ENCODE peak calls at places on chromosomes 2 and 18, in seven cellular contexts. V, Z, I, E, O, G and X are unnamed samples.

GRCh38 chr2:3536682-3537632 is 17.6 kb upstream of the ADI1 start:
- DNase-seq in V (no peak), Z (no peak), I (no peak), E (peak), O (no peak), G (peak), X (peak)

GRCh38 chr2:30372836-30373235 is 74.2 kb upstream of the LCLAT1 start:
- DNase-seq in V (no peak), Z (no peak), I (no peak), E (no peak), O (no peak), G (no peak), X (no peak)

GRCh38 chr2:183093857-183094657 is 15.5 kb downstream of the DUSP19 start:
- DNase-seq in V (no peak), Z (no peak), I (no peak), E (no peak), O (no peak), G (peak), X (peak)

GRCh38 chr2:42931818-42932195 is 139.4 kb upstream of the HAAO start:
- DNase-seq in V (no peak), Z (no peak), I (no peak), E (no peak), O (no peak), G (no peak), X (no peak)

GRCh38 chr2:208103616-208104015 is 20.7 kb downstream of the CRYGD start:
- DNase-seq in V (no peak), Z (no peak), I (no peak), E (no peak), O (no peak), G (no peak), X (no peak)

GRCh38 chr18:51437280-51438271 is 240.1 kb upstream of the MEX3C start:
- DNase-seq in V (no peak), Z (no peak), I (no peak), E (no peak), O (no peak), G (no peak), X (no peak)

GRCh38 chr2:121088251-121089004 is 196.6 kb downstream of the TFCP2L1 start:
- DNase-seq in V (no peak), Z (no peak), I (no peak), E (no peak), O (no peak), G (no peak), X (no peak)

GRCh38 chr2:100292022-100292580 is 30.2 kb downstream of the LONRF2 start:
- DNase-seq in V (no peak), Z (peak), I (no peak), E (no peak), O (peak), G (peak), X (peak)

GRCh38 chr2:218963597-218963996 is 4.1 kb downstream of the CDK5R2 start:
- DNase-seq in V (no peak), Z (no peak), I (no peak), E (no peak), O (no peak), G (no peak), X (no peak)

GRCh38 chr2:11466307-11467125 is 555 bp upstream of the E2F6 start:
- DNase-seq in V (no peak), Z (no peak), I (no peak), E (no peak), O (no peak), G (no peak), X (no peak)

GRCh38 chr2:74719066-74719465 is 65.0 kb downstream of the SEMA4F start:
- DNase-seq in V (no peak), Z (no peak), I (no peak), E (no peak), O (no peak), G (no peak), X (no peak)

GRCh38 chr18:59897321-59897954 is 2.4 kb upstream of the PMAIP1 start:
- DNase-seq in V (no peak), Z (no peak), I (no peak), E (peak), O (no peak), G (no peak), X (no peak)